ENCODE peak calls at places on chromosomes 6 and 20, in five cellular contexts. O, J, C, X and T are unnamed samples.

GRCh38 chr6:43493833-43494232 is 16.3 kb downstream of the LRRC73 start:
- DNase-seq in X (no peak), C (no peak), O (no peak), J (no peak), T (no peak)

GRCh38 chr6:116165596-116165995 is 39.7 kb upstream of the COL10A1 start:
- DNase-seq in C (no peak), X (no peak), J (no peak), O (no peak), T (no peak)

GRCh38 chr6:134544737-134545136 is 226.8 kb upstream of the SGK1 start:
- DNase-seq in X (no peak), C (no peak), O (no peak), J (no peak), T (no peak)

GRCh38 chr6:10419749-10420545 is 5.1 kb upstream of the TFAP2A start:
- DNase-seq in C (no peak), O (no peak), J (no peak), X (no peak), T (no peak)

GRCh38 chr6:25448965-25449538 is 169.9 kb downstream of the CARMIL1 start:
- DNase-seq in J (no peak), O (no peak), X (no peak), C (no peak), T (no peak)

GRCh38 chr20:58135441-58136170 is 92.8 kb downstream of the ANKRD60 start:
- DNase-seq in X (no peak), C (no peak), O (no peak), J (no peak), T (no peak)

GRCh38 chr6:14676977-14677781 is 559.6 kb downstream of the CD83 start:
- DNase-seq in J (no peak), X (no peak), O (no peak), C (no peak), T (no peak)

GRCh38 chr20:5077761-5078387 is 41.9 kb downstream of the PCNA start:
- DNase-seq in X (no peak), O (peak), J (no peak), C (no peak), T (no peak)

GRCh38 chr6:51892750-51893149 is 194.7 kb downstream of the PKHD1 start:
- DNase-seq in O (no peak), C (no peak), X (no peak), J (no peak), T (no peak)

GRCh38 chr6:12289655-12290489 is at the start of gene EDN1:
- DNase-seq in C (peak), X (peak), J (peak), O (peak), T (peak)

GRCh38 chr20:50012282-50013263 is 29.8 kb downstream of the SNAI1 start:
- DNase-seq in X (no peak), J (no peak), C (no peak), O (no peak), T (no peak)

GRCh38 chr6:43621078-43621835 is 7.8 kb downstream of the GTPBP2 start:
- DNase-seq in C (no peak), J (no peak), X (no peak), O (no peak), T (no peak)

GRCh38 chr20:47217482-47218446 is 138.7 kb downstream of the ZMYND8 start:
- DNase-seq in J (no peak), C (no peak), X (no peak), O (no peak), T (no peak)

GRCh38 chr6:3230275-3231212 is 3.1 kb upstream of the TUBB2B start:
- DNase-seq in J (no peak), X (peak), O (no peak), C (no peak), T (no peak)

GRCh38 chr20:46751856-46752255 is 42.4 kb downstream of the SLC2A10 start:
- DNase-seq in J (no peak), O (no peak), C (no peak), X (no peak), T (no peak)

GRCh38 chr6:42970859-42971612 is 7.9 kb downstream of the PEX6 start:
- DNase-seq in C (no peak), J (no peak), O (no peak), X (peak), T (no peak)

GRCh38 chr6:103983860-103984259 is 875.9 kb downstream of the HACE1 start:
- DNase-seq in O (no peak), C (no peak), J (no peak), X (no peak), T (no peak)

GRCh38 chr6:33634203-33634727 is 13.1 kb downstream of the ITPR3 start:
- DNase-seq in O (no peak), X (no peak), J (no peak), C (no peak), T (no peak)

DNA sequence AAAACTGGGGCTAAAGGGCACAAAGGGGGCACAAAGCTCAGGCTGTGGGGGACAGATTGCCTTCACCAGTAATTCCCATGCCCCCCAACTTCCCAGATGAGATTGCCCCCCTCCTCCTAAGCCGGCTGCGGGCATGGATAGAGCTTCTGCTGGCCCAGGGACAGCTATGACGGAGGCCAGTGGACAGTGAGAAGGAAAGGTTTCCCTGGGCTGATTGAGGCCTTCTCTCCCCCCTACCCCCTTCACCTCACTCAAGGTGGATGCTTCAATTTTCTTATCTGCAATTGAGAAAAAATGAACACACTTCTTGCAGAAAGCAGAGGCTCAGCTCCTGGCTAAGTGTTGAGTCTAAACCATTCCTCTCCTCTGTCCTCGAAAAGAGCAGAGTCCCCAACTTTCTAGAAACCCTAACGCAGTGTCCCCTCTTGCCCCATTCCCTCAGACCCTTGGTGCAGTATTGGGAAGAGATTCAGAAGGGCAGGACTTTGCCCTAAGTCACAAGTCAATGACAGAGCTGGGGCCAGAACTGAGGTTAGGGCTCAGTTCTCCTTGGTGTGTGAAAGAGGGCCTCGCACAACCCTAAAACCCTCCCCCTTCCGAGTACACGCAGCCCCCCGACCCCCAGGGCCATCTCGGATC is 808 bp downstream of the SDC4 start:
- DNase-seq in O (no peak), J (no peak), C (no peak), X (no peak), T (no peak)
- H3K4me3 ChIP-seq in O (peak), J (peak), C (peak), X (peak), T (peak)

DNA sequence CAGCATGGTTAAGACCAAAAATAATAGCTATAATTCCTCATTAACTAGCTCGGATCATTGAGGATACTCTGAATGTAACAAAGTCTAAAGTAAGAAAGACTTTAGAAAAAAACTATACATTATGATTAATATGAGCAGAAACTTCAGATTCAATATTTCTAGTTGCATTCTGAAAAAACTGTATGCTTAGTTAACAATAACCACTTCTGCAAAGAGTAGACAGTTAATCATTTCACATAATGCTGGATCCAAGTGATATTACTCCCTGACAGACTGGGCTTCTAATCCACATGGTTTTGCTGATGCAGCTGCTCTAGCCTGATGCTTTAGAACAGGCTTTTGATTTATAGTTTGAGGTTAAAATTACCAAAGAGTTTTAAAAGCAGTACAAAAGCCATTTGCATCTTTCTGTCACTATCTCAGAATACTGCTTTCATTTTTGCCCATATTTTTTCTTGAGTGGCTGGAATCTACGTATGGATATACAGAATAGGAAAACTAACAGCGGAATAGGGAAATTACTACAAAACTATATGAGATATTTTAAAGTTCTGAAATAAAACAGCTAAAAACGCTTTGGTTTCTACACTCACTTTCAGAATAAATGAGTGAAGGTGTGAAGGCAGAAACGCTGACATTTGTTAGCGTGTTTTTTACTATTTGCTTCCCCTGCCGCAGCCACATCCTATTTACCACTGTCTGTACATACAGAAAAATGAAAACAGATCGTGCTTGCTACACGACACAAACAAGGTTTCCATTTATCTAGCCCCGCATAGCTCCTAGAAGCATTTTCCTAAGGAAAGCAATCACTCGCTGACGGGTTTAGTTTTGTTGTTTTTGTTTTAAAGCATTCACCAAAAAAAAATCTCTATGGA is 61.8 kb downstream of the METTL24 start:
- DNase-seq in X (no peak), O (no peak), J (no peak), C (no peak), T (no peak)
- H3K27ac ChIP-seq in X (no peak), O (no peak), J (no peak), C (no peak), T (no peak)

GRCh38 chr6:46324706-46325105 is 153.9 kb upstream of the ENPP5 start:
- DNase-seq in C (no peak), X (no peak), O (no peak), J (no peak), T (no peak)
- H3K4me3 ChIP-seq in C (no peak), X (no peak), O (no peak), J (no peak), T (no peak)

GRCh38 chr6:113818528-113818927 is 38.6 kb upstream of the MARCKS start:
- DNase-seq in C (no peak), O (no peak), X (peak), J (no peak), T (no peak)
- H3K27ac ChIP-seq in C (no peak), O (no peak), X (no peak), J (peak), T (no peak)

GRCh38 chr20:1001981-1002681 is at the start of gene RSPO4:
- DNase-seq in J (no peak), C (no peak), O (no peak), X (no peak), T (no peak)
- H3K4me3 ChIP-seq in J (no peak), C (no peak), O (no peak), X (no peak), T (no peak)

DNA sequence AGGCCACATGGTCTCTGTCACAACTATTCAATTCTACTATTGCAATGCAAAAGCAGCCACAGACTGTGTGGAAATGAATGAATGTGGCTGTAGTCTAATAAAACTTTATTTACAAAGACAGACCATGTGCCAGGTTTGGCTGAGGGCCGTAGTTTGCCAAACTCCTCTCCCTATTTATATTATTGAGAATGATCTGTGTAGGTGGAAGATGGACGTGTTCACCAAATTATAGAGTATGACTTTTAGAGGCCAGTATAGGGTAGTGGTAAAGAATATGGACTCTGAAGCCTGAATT is 125.7 kb upstream of the MYLIP start:
- DNase-seq in J (no peak), X (no peak), C (no peak), O (no peak), T (no peak)
- H3K27ac ChIP-seq in J (no peak), X (no peak), C (no peak), O (no peak), T (no peak)

GRCh38 chr20:24470031-24470781 is 777 bp downstream of the SYNDIG1 start:
- DNase-seq in J (no peak), X (no peak), C (no peak), O (no peak), T (no peak)
- H3K4me3 ChIP-seq in J (peak), X (no peak), C (peak), O (no peak), T (peak)

GRCh38 chr6:138235205-138235604 is 16.9 kb upstream of the PBOV1 start:
- DNase-seq in C (no peak), X (no peak), J (no peak), O (no peak), T (no peak)
- H3K27ac ChIP-seq in C (no peak), X (no peak), J (no peak), O (no peak), T (no peak)

GRCh38 chr20:31675828-31676533 is 38.3 kb downstream of the COX4I2 start:
- DNase-seq in O (peak), X (peak), C (no peak), J (peak), T (no peak)

GRCh38 chr20:31678389-31679356 is 41.0 kb downstream of the COX4I2 start:
- DNase-seq in C (no peak), J (no peak), X (no peak), O (no peak), T (no peak)

GRCh38 chr20:31677553-31678260 is 40.0 kb downstream of the COX4I2 start:
- DNase-seq in O (no peak), X (no peak), C (no peak), J (no peak), T (no peak)

GRCh38 chr20:31674895-31675827 is 37.4 kb downstream of the COX4I2 start:
- DNase-seq in C (peak), O (peak), J (peak), X (peak), T (peak)

DNA sequence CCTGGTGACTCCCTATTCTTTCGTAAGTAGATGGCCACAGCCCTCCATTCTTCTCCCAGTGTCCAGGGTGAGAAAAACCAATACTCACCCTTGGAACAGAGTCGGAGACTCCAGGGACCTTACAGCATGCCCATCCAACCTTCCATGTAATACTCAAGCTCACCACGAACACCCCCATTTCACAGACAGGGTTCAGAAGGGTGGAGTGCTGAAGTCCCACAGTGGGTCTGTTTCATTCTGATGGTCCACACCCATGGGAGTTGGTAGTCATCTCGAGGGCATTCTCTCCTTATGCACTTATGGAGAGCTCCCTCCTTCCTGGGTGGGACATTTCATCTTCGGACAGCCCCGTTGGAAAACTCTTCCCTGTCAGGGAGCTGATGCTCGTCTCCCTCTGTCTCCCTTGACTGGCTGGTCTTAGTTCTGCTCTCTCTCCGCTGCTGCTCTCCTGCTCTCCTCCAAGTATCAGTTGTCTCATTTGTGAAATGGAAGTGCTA is 38.9 kb downstream of the COX4I2 start:
- DNase-seq in X (no peak), C (no peak), J (no peak), O (no peak), T (no peak)
- H3K4me3 ChIP-seq in X (no peak), C (no peak), J (no peak), O (peak), T (no peak)

GRCh38 chr6:85402922-85403321 is 47.0 kb upstream of the NT5E start:
- DNase-seq in J (no peak), O (no peak), C (no peak), X (no peak), T (no peak)
- H3K27ac ChIP-seq in J (no peak), O (no peak), C (no peak), X (peak), T (no peak)